ENCODE peak calls at places on chromosomes 16 and 17, in ten cellular contexts. C is GM23248, P is GM12892, X is NCI-H1092 treated with DMSO at 0.1 percent for 48 hours, W is NAMALWA, S is T-cell, F is HT1080, L is adipocyte, K is MCF 10A, V is GM13977. N is an unnamed sample.

GRCh38 chr17:64386412-64387144 is 4.1 kb downstream of the PECAM1 start:
- DNase-seq in C (no peak), P (no peak), X (no peak), W (no peak), S (no peak), F (no peak), L (no peak), K (no peak), V (no peak), N (no peak)

GRCh38 chr17:38353668-38354067 is 2.0 kb downstream of the SOCS7 start:
- DNase-seq in C (no peak), P (no peak), X (no peak), W (no peak), S (no peak), F (no peak), L (no peak), K (no peak), V (no peak), N (no peak)

GRCh38 chr16:606656-607307 is 16.9 kb downstream of the RAB40C start:
- DNase-seq in C (no peak), P (no peak), X (no peak), W (no peak), S (no peak), F (no peak), L (no peak), K (no peak), V (no peak), N (no peak)

GRCh38 chr17:79545251-79546005 is 65.4 kb downstream of the RBFOX3 start:
- DNase-seq in C (no peak), P (no peak), X (no peak), W (no peak), S (no peak), F (no peak), L (no peak), K (no peak), V (no peak), N (no peak)

GRCh38 chr16:1741553-1742165 is 29.7 kb downstream of the NME3 start:
- DNase-seq in C (no peak), P (no peak), X (no peak), W (no peak), S (no peak), F (no peak), L (no peak), K (no peak), V (no peak), N (no peak)

GRCh38 chr16:9447195-9447551 is 355.7 kb downstream of the HAPSTR1 start:
- DNase-seq in C (no peak), P (no peak), X (no peak), W (no peak), S (no peak), F (no peak), L (no peak), K (no peak), V (no peak), N (no peak)

GRCh38 chr17:49845210-49845782 is 2.6 kb downstream of the TAC4 start:
- DNase-seq in C (no peak), P (no peak), X (no peak), W (no peak), S (no peak), F (no peak), L (no peak), K (no peak), V (no peak), N (no peak)

GRCh38 chr17:76710863-76711611 is at the start of gene MXRA7:
- DNase-seq in C (peak), P (peak), X (peak), W (peak), S (peak), F (peak), L (peak), K (peak), V (peak), N (peak)

GRCh38 chr17:40458001-40458791 is 14.9 kb downstream of the IGFBP4 start:
- DNase-seq in C (peak), P (no peak), X (no peak), W (no peak), S (no peak), F (peak), L (peak), K (no peak), V (no peak), N (peak)

GRCh38 chr17:79388556-79389295 is 222.1 kb downstream of the RBFOX3 start:
- DNase-seq in C (peak), P (peak), X (peak), W (peak), S (no peak), F (peak), L (peak), K (peak), V (peak), N (peak)

GRCh38 chr17:57357392-57357784 is 101.1 kb downstream of the MSI2 start:
- DNase-seq in C (no peak), P (no peak), X (peak), W (peak), S (no peak), F (no peak), L (no peak), K (no peak), V (no peak), N (no peak)

GRCh38 chr17:3827124-3827773 is 18.8 kb downstream of the NCBP3 start:
- DNase-seq in C (peak), P (no peak), X (peak), W (peak), S (peak), F (peak), L (peak), K (peak), V (peak), N (peak)

GRCh38 chr16:17467923-17468540 is 2.7 kb downstream of the XYLT1 start:
- DNase-seq in C (peak), P (no peak), X (peak), W (peak), S (no peak), F (peak), L (peak), K (peak), V (no peak), N (peak)